ENCODE peak calls at places on chromosomes 1 and 21, in nine cellular contexts. O, K, Q, F, B, R, Y, W and P are unnamed samples.

GRCh38 chr1:111516008-111516535 is 12.6 kb upstream of the ADORA3 start:
- DNase-seq in B (peak), K (no peak), F (peak), Y (no peak), W (no peak), Q (peak), R (peak), O (peak), P (peak)

GRCh38 chr1:231315887-231316286 is 21.8 kb downstream of the EXOC8 start:
- DNase-seq in Q (peak), O (peak), R (peak), K (no peak), W (peak), B (peak), Y (no peak), F (peak), P (no peak)

GRCh38 chr1:1406821-1407100 is 332 bp downstream of the MRPL20 start:
- DNase-seq in Y (no peak), Q (no peak), W (no peak), R (no peak), B (no peak), O (no peak), F (no peak), K (no peak), P (no peak)

GRCh38 chr1:206967096-206967851 is 3.0 kb downstream of the FCAMR start:
- DNase-seq in B (no peak), K (no peak), Y (no peak), O (peak), F (no peak), Q (no peak), R (no peak), W (no peak), P (peak)

GRCh38 chr1:88678405-88678804 is 5.7 kb upstream of the PKN2 start:
- DNase-seq in O (no peak), K (no peak), B (no peak), Y (no peak), W (no peak), R (no peak), Q (no peak), F (no peak), P (no peak)

GRCh38 chr1:115251340-115251748 is 86.7 kb downstream of the NGF start:
- DNase-seq in K (no peak), B (no peak), O (peak), F (no peak), Y (no peak), R (no peak), Q (no peak), W (no peak), P (no peak)

GRCh38 chr21:36743446-36743845 is 44.5 kb downstream of the SIM2 start:
- DNase-seq in B (no peak), Q (no peak), Y (no peak), O (no peak), F (no peak), K (no peak), W (no peak), R (no peak), P (no peak)

GRCh38 chr1:70896224-70896623 is 151.4 kb downstream of the PTGER3 start:
- DNase-seq in F (no peak), Q (no peak), B (no peak), O (no peak), K (no peak), R (no peak), W (no peak), Y (no peak), P (no peak)

GRCh38 chr1:68173283-68174172 is 58.8 kb downstream of the WLS start:
- DNase-seq in F (no peak), Q (no peak), B (no peak), W (no peak), R (no peak), O (peak), K (no peak), Y (no peak), P (no peak)

GRCh38 chr1:230191079-230191478 is 124.0 kb downstream of the GALNT2 start:
- DNase-seq in K (no peak), Q (no peak), B (no peak), O (peak), Y (no peak), W (no peak), R (peak), F (peak), P (peak)

GRCh38 chr1:230194525-230194924 is 127.5 kb downstream of the GALNT2 start:
- DNase-seq in Q (no peak), W (no peak), O (no peak), F (peak), Y (no peak), B (no peak), K (no peak), R (no peak), P (no peak)

GRCh38 chr1:230188826-230189225 is 121.8 kb downstream of the GALNT2 start:
- DNase-seq in R (no peak), Y (no peak), W (no peak), K (no peak), F (peak), O (no peak), Q (no peak), B (no peak), P (no peak)

GRCh38 chr1:230189276-230190183 is 122.5 kb downstream of the GALNT2 start:
- DNase-seq in W (no peak), K (no peak), O (no peak), Y (no peak), Q (no peak), B (no peak), R (no peak), F (peak), P (no peak)

DNA sequence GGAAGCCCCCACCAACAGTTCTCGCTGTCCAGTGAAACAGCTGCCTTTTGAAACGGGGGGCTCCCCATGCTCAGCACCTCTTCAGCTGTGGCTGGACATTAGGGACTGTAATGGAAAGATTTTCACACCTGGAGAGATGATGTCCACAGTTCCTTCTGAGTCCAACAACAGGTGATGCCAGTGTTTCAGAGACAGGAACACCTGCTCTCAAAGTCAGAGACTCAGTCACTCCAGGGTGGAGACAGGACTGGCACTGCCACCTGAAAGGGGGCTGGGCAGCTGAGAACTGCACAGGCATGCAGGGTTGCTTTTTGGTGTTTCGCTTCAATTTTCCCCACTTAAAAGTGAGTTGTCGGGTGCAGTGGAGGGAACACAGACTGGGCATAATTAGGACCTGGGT is 124.8 kb downstream of the GALNT2 start:
- DNase-seq in B (no peak), R (no peak), K (no peak), Q (no peak), Y (no peak), W (no peak), F (peak), O (no peak), P (no peak)
- H3K27ac ChIP-seq in B (peak), R (peak), K (no peak), Q (peak), Y (no peak), W (no peak), F (peak), O (no peak), P (peak)

GRCh38 chr1:15719721-15720120 is 16.3 kb upstream of the SLC25A34 start:
- DNase-seq in K (no peak), Y (no peak), O (no peak), W (no peak), F (no peak), R (no peak), B (no peak), Q (no peak), P (no peak)

GRCh38 chr1:15714438-15715136 is 21.5 kb upstream of the SLC25A34 start:
- DNase-seq in B (no peak), R (no peak), F (no peak), Q (no peak), K (no peak), Y (no peak), W (no peak), O (peak), P (no peak)

GRCh38 chr1:15717418-15718131 is 18.5 kb upstream of the SLC25A34 start:
- DNase-seq in F (peak), B (no peak), Y (no peak), W (no peak), R (no peak), O (no peak), K (no peak), Q (no peak), P (peak)

GRCh38 chr1:15720861-15721260 is 15.2 kb upstream of the SLC25A34 start:
- DNase-seq in R (no peak), W (no peak), B (no peak), Y (no peak), K (no peak), O (no peak), F (no peak), Q (no peak), P (no peak)

DNA sequence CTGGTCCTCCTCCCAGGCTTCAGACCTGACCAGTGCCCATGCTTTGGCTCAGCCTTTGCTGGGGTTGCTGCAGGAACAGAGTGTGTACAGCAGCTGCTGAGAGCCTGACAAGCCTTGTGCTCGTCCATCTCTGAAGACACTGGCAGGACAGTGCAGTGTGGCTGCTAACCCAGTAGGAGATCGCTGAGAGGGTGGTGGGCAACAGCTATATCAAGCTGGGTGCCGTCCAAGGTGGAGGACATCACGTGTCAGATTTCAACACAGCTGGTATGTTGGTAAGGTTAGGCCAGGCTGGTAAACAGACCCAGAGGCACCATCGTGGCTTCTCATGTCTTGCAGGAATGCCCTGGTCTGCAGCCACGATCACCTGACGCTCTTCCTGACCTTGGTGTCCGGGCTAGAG is 17.9 kb upstream of the SLC25A34 start:
- DNase-seq in K (no peak), Q (peak), B (peak), Y (no peak), F (peak), R (no peak), O (no peak), W (no peak), P (no peak)
- H3K27ac ChIP-seq in K (no peak), Q (no peak), B (peak), Y (no peak), F (peak), R (peak), O (peak), W (no peak), P (peak)

GRCh38 chr1:185054365-185055060 is 9.2 kb downstream of the RNF2 start:
- DNase-seq in K (no peak), Y (no peak), R (no peak), B (no peak), Q (no peak), F (no peak), O (no peak), W (no peak), P (no peak)
- H3K27ac ChIP-seq in K (no peak), Y (no peak), R (no peak), B (no peak), Q (no peak), F (no peak), O (no peak), W (no peak), P (no peak)

DNA sequence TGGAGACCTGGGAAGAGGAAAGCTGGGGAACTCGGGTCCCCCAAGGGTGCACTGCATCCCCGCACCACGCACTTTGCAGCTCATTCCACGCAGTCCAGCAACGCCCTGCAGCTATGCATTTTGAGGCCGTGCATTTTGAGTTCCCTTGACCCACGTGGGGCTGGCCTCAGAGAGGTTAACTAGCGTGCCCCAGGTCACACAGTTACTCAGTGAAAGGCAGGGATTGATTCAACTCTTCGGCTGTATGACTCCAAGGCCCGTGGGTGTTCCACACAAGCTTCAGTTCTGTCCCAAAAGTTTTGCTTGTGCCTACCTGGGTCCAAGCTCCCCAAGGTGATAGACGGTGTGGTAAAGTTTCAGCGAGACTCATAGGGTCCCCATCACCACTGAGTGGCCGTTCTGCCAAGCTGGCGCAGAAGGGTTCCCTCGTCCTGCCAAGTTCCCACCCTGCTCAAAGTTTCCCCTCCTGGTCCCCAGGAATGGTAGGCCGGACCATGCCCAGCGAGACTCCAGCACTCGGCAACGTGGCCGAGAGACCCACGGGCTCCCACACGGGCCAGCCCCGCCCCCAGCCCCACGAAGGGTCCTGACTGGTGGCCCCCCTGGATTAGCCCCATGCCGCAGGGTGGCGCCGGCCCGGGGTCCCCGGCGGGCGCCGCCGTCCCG is 611 bp downstream of the HSPG2 start:
- DNase-seq in Q (no peak), K (no peak), O (no peak), Y (no peak), F (no peak), W (no peak), R (no peak), B (peak), P (no peak)
- H3K27ac ChIP-seq in Q (peak), K (peak), O (peak), Y (no peak), F (peak), W (no peak), R (peak), B (peak), P (peak)

GRCh38 chr1:160024195-160024905 is 7.4 kb downstream of the PIGM start:
- DNase-seq in Q (no peak), F (no peak), W (no peak), B (no peak), K (no peak), O (no peak), Y (no peak), R (no peak), P (no peak)

GRCh38 chr1:160028426-160028825 is 3.4 kb downstream of the PIGM start:
- DNase-seq in O (no peak), K (no peak), R (no peak), F (no peak), W (no peak), B (no peak), Q (no peak), Y (no peak), P (no peak)

GRCh38 chr1:160022330-160023310 is 9.2 kb downstream of the PIGM start:
- DNase-seq in O (no peak), R (no peak), K (no peak), F (no peak), Y (no peak), Q (no peak), W (no peak), B (no peak), P (no peak)

GRCh38 chr1:160021376-160022074 is 10.3 kb downstream of the PIGM start:
- DNase-seq in O (no peak), Q (no peak), R (no peak), B (no peak), F (no peak), K (no peak), W (no peak), Y (no peak), P (no peak)

GRCh38 chr1:160025314-160025713 is 6.5 kb downstream of the PIGM start:
- DNase-seq in B (no peak), Y (no peak), W (no peak), R (no peak), O (no peak), Q (no peak), F (no peak), K (no peak), P (no peak)
- H3K27ac ChIP-seq in B (no peak), Y (no peak), W (no peak), R (no peak), O (no peak), Q (no peak), F (no peak), K (no peak), P (no peak)

GRCh38 chr1:107618539-107618938 is 346.4 kb downstream of the VAV3 start:
- DNase-seq in Y (no peak), K (no peak), B (no peak), O (no peak), Q (no peak), W (no peak), F (no peak), R (no peak), P (no peak)
- H3K27ac ChIP-seq in Y (no peak), K (no peak), B (no peak), O (no peak), Q (no peak), W (no peak), F (no peak), R (no peak), P (no peak)

GRCh38 chr1:85121744-85122143 is 73.4 kb upstream of the MCOLN3 start:
- DNase-seq in O (no peak), W (no peak), Q (no peak), Y (no peak), B (no peak), R (no peak), K (no peak), F (no peak), P (no peak)

GRCh38 chr1:85116856-85117255 is 68.6 kb upstream of the MCOLN3 start:
- DNase-seq in Y (no peak), F (no peak), K (no peak), W (no peak), O (no peak), Q (no peak), B (no peak), R (no peak), P (no peak)

GRCh38 chr1:85118751-85119150 is 70.5 kb upstream of the MCOLN3 start:
- DNase-seq in K (no peak), B (no peak), F (no peak), Q (no peak), Y (no peak), O (no peak), W (no peak), R (no peak), P (no peak)

GRCh38 chr1:85111709-85112108 is 63.4 kb upstream of the MCOLN3 start:
- DNase-seq in Q (no peak), B (no peak), W (no peak), F (no peak), Y (no peak), K (no peak), R (no peak), O (no peak), P (no peak)

DNA sequence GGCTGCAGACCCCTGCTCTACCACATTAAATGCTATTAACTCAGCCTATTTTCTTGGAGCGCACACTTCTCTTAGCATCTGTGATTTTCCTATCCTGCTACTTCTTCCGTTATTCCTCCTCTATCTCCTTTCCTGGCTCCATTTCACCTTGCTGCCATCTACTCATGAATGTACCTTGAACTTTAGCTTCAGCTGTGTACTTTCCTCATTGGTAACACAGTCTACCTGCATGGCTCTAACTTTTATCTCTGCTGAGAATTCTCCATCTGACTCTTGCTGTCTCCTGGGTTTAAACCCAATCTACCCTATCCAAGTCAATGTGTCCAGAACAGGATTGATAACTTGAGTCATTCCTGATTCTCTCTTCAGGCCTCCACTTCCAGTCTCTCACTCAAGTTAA is 67.6 kb upstream of the MCOLN3 start:
- DNase-seq in K (no peak), R (no peak), F (no peak), B (no peak), O (no peak), Y (no peak), Q (no peak), W (no peak), P (no peak)
- H3K27ac ChIP-seq in K (no peak), R (no peak), F (no peak), B (no peak), O (no peak), Y (no peak), Q (no peak), W (no peak), P (no peak)

DNA sequence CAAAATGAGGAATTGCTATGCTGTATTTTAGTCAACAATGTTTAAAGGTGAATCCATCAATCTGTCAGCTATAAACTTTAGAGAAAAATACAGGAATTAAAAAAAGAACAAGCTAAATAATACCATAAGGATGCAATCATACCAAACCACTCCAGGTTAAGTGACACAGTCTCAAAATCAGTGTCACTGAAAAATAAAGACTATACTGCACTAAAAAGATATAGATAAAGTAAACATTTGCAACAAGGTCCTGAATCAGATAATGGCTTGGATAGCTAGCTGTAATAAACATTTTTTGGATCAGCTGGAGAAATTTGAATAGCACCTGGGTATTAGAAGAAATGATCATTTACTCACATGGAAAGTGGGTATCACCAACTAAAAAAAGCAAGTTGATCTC is 7.8 kb downstream of the GPBP1L1 start:
- DNase-seq in O (no peak), B (no peak), Y (no peak), K (no peak), Q (no peak), F (no peak), W (no peak), R (no peak), P (no peak)
- H3K27ac ChIP-seq in O (peak), B (peak), Y (no peak), K (no peak), Q (no peak), F (peak), W (no peak), R (peak), P (no peak)

GRCh38 chr1:208030320-208031091 is 119.6 kb upstream of the CD34 start:
- DNase-seq in W (no peak), R (peak), Y (no peak), K (no peak), Q (no peak), F (no peak), B (peak), O (peak), P (peak)

GRCh38 chr1:208026880-208027438 is 116.0 kb upstream of the CD34 start:
- DNase-seq in B (no peak), W (no peak), Q (no peak), Y (no peak), R (peak), O (no peak), K (no peak), F (no peak), P (no peak)

GRCh38 chr1:208029381-208030319 is 118.7 kb upstream of the CD34 start:
- DNase-seq in K (no peak), F (no peak), W (no peak), Y (no peak), O (peak), Q (no peak), B (no peak), R (no peak), P (no peak)

GRCh38 chr1:208027861-208028260 is 116.9 kb upstream of the CD34 start:
- DNase-seq in K (no peak), Q (no peak), O (no peak), W (no peak), Y (no peak), F (no peak), B (no peak), R (no peak), P (no peak)

GRCh38 chr1:208028526-208028925 is 117.6 kb upstream of the CD34 start:
- DNase-seq in F (no peak), R (no peak), Y (no peak), O (no peak), B (no peak), K (no peak), Q (no peak), W (no peak), P (no peak)
- H3K27ac ChIP-seq in F (peak), R (peak), Y (no peak), O (no peak), B (no peak), K (no peak), Q (no peak), W (no peak), P (peak)

GRCh38 chr1:93702828-93703183 is 21.2 kb upstream of the BCAR3 start:
- DNase-seq in W (no peak), K (no peak), B (no peak), O (no peak), R (no peak), Q (no peak), F (no peak), Y (no peak), P (no peak)
- H3K27ac ChIP-seq in W (no peak), K (peak), B (peak), O (peak), R (peak), Q (no peak), F (peak), Y (no peak), P (peak)